ENCODE peak calls at places on chromosomes 6 and 20, in seven cellular contexts. U is HepG2, S is SK-N-SH, M is K562, Y is GM12878, Z is H1, L is HCT116. X is an unnamed sample.

GRCh38 chr20:58374906-58375760 is 13.9 kb upstream of the VAPB start:
- DNase-seq in U (no peak), M (no peak), Z (peak; percentile 60), L (no peak), S (no peak), Y (no peak), X (no peak)

GRCh38 chr6:40307712-40308111 is 279.5 kb downstream of the LRFN2 start:
- DNase-seq in U (no peak), Y (no peak), S (no peak), Z (no peak), L (no peak), M (no peak), X (no peak)

GRCh38 chr20:32141465-32141980 is 32.0 kb downstream of the TM9SF4 start:
- DNase-seq in M (no peak), S (no peak), Z (no peak), L (no peak), U (no peak), Y (no peak), X (no peak)

GRCh38 chr6:135323202-135323668 is 142.1 kb downstream of the MYB start:
- DNase-seq in Z (no peak), S (no peak), M (peak; percentile 82), U (no peak), L (no peak), Y (peak; percentile 72), X (no peak)

GRCh38 chr6:4879724-4880372 is 103.6 kb downstream of the CDYL start:
- DNase-seq in Z (no peak), U (no peak), M (no peak), S (no peak), Y (peak; percentile 60), L (no peak), X (no peak)

GRCh38 chr20:33005132-33005566 is 916 bp upstream of the SUN5 start:
- DNase-seq in L (peak; percentile 6), U (peak; percentile 72), Z (no peak), M (peak; percentile 71), S (no peak), Y (no peak), X (no peak)

GRCh38 chr6:163731215-163732013 is 316.9 kb downstream of the QKI start:
- DNase-seq in U (no peak), Z (no peak), M (peak; percentile 82), Y (no peak), L (no peak), S (peak; percentile 53), X (no peak)

GRCh38 chr6:126156973-126157372 is 170.6 kb downstream of the TRMT11 start:
- DNase-seq in L (no peak), M (no peak), U (no peak), S (no peak), Y (peak; percentile 5), Z (no peak), X (no peak)

GRCh38 chr6:157525292-157525889 is 144.4 kb downstream of the ZDHHC14 start:
- DNase-seq in Z (no peak), M (no peak), L (no peak), Y (no peak), U (no peak), S (no peak), X (no peak)

GRCh38 chr6:3286641-3287171 is 28.0 kb downstream of the PSMG4 start:
- DNase-seq in L (no peak), Y (no peak), M (no peak), U (no peak), S (no peak), Z (no peak), X (no peak)

GRCh38 chr6:163328411-163328810 is 86.1 kb upstream of the QKI start:
- DNase-seq in S (no peak), M (no peak), Y (no peak), Z (no peak), L (no peak), U (no peak), X (no peak)

GRCh38 chr20:61937146-61937962 is 128.3 kb downstream of the TAF4 start:
- DNase-seq in U (no peak), S (no peak), L (no peak), Y (no peak), M (no peak), Z (peak; percentile 43), X (no peak)

GRCh38 chr20:61939691-61940360 is 125.9 kb downstream of the TAF4 start:
- DNase-seq in Y (no peak), M (no peak), L (no peak), Z (peak; percentile 33), U (no peak), S (no peak), X (no peak)

GRCh38 chr20:61937963-61938838 is 127.5 kb downstream of the TAF4 start:
- DNase-seq in S (no peak), U (no peak), M (no peak), Y (no peak), L (no peak), Z (peak; percentile 44), X (no peak)

GRCh38 chr20:61940491-61940890 is 125.2 kb downstream of the TAF4 start:
- DNase-seq in L (no peak), S (no peak), M (no peak), Z (peak; percentile 31), U (no peak), Y (no peak), X (no peak)

DNA sequence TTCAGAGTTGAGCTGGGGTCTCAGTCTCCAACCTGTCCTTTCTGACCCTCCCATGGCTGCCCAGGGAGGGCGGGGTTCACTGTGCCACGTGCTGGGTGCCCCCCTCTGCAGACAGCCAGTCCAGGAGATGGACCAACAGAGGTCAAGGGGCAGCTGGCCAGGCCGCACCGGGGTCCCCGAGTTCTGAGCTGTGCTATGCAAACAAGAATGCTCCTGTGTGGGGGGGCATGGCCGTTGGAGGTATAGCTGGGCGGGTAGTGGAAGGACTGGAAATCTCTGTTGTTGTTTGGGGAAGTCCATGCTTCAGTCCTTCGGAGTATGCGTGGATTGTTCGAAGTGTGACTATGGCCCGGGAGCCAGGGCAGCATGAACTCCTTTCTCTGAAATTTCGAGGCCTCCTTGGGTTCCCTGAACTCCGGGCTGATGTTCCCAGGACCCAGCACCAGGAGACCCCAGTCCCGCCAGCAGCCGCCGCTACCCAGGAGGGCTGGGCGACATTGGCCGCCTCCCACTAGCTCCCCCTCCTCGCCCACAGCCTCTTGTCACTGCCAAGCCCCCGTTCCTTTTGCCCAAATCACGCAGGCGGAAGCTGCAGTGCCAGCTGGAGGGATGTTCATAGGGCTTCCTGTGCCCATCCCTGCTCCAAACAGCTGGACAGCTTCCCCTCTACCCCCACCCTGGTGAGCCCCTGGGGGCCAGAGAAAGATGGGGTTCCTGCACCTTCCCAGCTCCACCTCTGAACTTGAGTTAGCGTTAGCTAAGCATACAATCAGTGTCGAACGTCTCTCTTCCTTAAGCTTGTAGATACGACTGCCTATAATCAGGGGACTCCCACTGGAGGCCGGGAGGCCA is 126.6 kb downstream of the TAF4 start:
- DNase-seq in U (no peak), S (no peak), M (no peak), Z (peak; percentile 43), Y (no peak), L (no peak), X (no peak)
- TF ChIP-seq JUND in U (no peak), S (no peak), M (no peak), Z (no peak), Y (no peak), L (no peak), X (no peak)

GRCh38 chr6:63750400-63750799 is 114.8 kb downstream of the PHF3 start:
- DNase-seq in Z (no peak), Y (no peak), U (no peak), L (no peak), S (no peak), M (no peak), X (no peak)
- TF ChIP-seq JUND in Z (no peak), Y (no peak), U (no peak), L (no peak), S (no peak), M (no peak), X (no peak)

DNA sequence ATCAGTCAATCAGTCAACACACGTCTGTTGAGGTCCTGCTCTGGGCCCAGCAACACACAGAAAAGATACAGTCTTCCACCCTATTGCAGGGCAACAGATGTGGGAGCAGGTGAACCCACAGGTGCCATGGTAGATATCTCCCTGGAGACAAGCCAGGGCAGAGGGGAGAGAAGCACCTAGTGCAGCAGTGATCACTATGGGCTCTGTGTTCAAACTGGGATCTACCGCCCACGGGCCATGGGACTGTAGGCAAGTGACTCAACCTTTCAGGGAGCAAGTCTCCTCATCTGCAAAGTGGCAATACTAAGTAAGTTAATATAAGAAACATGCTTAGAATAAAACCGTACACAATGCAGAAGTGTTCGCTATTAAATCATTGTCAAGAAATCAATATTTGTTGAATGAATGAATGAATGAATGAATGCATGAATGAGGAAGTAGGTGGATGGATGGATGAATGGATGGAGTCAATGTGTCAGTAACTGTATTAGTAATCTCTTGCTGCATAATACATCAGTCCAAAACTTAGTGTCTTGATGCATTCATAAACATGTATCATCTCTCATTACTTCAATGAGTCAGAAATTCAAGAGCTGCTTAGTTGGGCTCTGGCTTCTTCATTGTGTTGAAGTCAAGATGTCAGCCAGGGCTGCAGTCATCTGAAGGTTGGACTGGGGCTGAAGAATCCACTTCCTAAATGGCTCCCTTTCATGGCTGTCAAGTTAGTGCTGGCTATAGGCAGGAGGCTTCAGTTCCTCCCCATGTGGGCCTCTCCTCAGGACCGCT is 31.9 kb upstream of the NFATC2 start:
- DNase-seq in Y (no peak), M (no peak), L (no peak), S (no peak), Z (no peak), U (no peak), X (no peak)
- TF ChIP-seq JUND in Y (no peak), M (no peak), L (no peak), S (no peak), Z (no peak), U (no peak), X (no peak)

GRCh38 chr6:43416935-43417334 is 10.4 kb upstream of the ABCC10 start:
- DNase-seq in Y (no peak), U (no peak), S (no peak), L (no peak), M (no peak), Z (no peak), X (no peak)

GRCh38 chr6:43413002-43413401 is 14.3 kb upstream of the ABCC10 start:
- DNase-seq in Z (no peak), M (no peak), U (no peak), S (no peak), Y (no peak), L (no peak), X (no peak)

GRCh38 chr6:43407296-43407695 is 20.0 kb upstream of the ABCC10 start:
- DNase-seq in S (no peak), Z (no peak), U (no peak), Y (no peak), M (no peak), L (no peak), X (no peak)

DNA sequence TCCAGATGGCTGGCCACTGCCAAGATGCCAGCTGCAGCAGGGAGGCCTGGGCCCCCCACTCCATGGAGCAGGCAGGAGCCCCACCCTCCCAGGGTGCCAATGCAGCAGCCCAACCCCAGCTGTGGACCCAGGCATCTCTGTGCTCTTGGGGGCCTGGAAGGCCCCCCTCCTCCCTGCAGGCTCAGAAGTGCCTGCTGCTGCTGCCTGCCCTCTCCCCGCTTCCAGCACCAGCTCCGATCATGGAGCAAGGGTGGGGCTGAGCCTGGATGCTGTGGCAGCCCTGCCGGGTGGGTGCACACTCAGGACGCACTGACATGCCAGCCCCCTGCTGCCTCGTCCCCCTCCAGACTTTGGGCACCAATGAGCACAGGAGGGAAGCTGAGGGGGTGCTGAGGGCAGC is 14.8 kb upstream of the ABCC10 start:
- DNase-seq in L (no peak), Z (no peak), U (no peak), M (no peak), S (no peak), Y (no peak), X (no peak)
- TF ChIP-seq JUND in L (no peak), Z (no peak), U (no peak), M (no peak), S (no peak), Y (no peak), X (no peak)

X was measured in T47D.